ENCODE peak calls at places on chromosome 11, in five cellular contexts. R is Calu3, A is uterus, T is AG10803, L is HuH-7.5. P is an unnamed sample.

GRCh38 chr11:132848336-132848735 is 684.0 kb downstream of the OPCML start:
- DNase-seq in R (no peak), A (no peak), T (peak; percentile 94), L (no peak), P (no peak)

GRCh38 chr11:22822204-22822603 is 7.4 kb downstream of the SVIP start:
- DNase-seq in R (no peak), A (no peak), T (no peak), L (no peak), P (no peak)

GRCh38 chr11:125968363-125968762 is 22.5 kb downstream of the VSIG10L2 start:
- DNase-seq in R (no peak), A (no peak), T (no peak), L (no peak), P (no peak)

GRCh38 chr11:33635161-33635560 is 65.5 kb downstream of the C11orf91 start:
- DNase-seq in R (no peak), A (peak; percentile 52), T (peak; percentile 93), L (no peak), P (no peak)

GRCh38 chr11:130144721-130145327 is 14.8 kb upstream of the ST14 start:
- DNase-seq in R (no peak), A (no peak), T (no peak), L (no peak), P (no peak)

GRCh38 chr11:57640068-57640800 is 9.5 kb downstream of the YPEL4 start:
- DNase-seq in R (no peak), A (no peak), T (no peak), L (peak; percentile 65), P (no peak)

GRCh38 chr11:122095950-122096942 is 19.8 kb downstream of the BLID start:
- DNase-seq in R (no peak), A (no peak), T (peak; percentile 60), L (no peak), P (no peak)

GRCh38 chr11:33207408-33207985 is 46.2 kb upstream of the CSTF3 start:
- DNase-seq in R (no peak), A (peak; percentile 20), T (no peak), L (no peak), P (no peak)

GRCh38 chr11:65964906-65965305 is 3.4 kb downstream of the SART1 start:
- DNase-seq in R (no peak), A (no peak), T (no peak), L (no peak), P (no peak)

GRCh38 chr11:75436806-75437205 is 3.8 kb upstream of the KLHL35 start:
- DNase-seq in R (no peak), A (no peak), T (no peak), L (no peak), P (no peak)

GRCh38 chr11:129589190-129589589 is 213.5 kb downstream of the BARX2 start:
- DNase-seq in R (no peak), A (no peak), T (no peak), L (no peak), P (no peak)

GRCh38 chr11:128279861-128280260 is 307.5 kb downstream of the ETS1 start:
- DNase-seq in R (no peak), A (no peak), T (peak; percentile 45), L (no peak), P (no peak)

GRCh38 chr11:111770581-111771134 is 4.5 kb upstream of the PPP2R1B start:
- DNase-seq in R (no peak), A (no peak), T (no peak), L (no peak), P (no peak)

GRCh38 chr11:118290923-118291322 is 13.6 kb upstream of the CD3E start:
- DNase-seq in R (peak; percentile 50), A (no peak), T (no peak), L (peak; percentile 29), P (no peak)

GRCh38 chr11:61333638-61334433 is 808 bp downstream of the TKFC start:
- DNase-seq in R (no peak), A (no peak), T (no peak), L (no peak), P (no peak)

GRCh38 chr11:76610871-76611475 is 59.6 kb downstream of the LRRC32 start:
- DNase-seq in R (no peak), A (no peak), T (no peak), L (no peak), P (no peak)

GRCh38 chr11:86869966-86870570 is 69.7 kb downstream of the PRSS23 start:
- DNase-seq in R (peak; percentile 46), A (peak; percentile 64), T (peak; percentile 59), L (peak; percentile 49), P (peak; percentile 28)

GRCh38 chr11:129365816-129366215 is 9.8 kb upstream of the BARX2 start:
- DNase-seq in R (no peak), A (no peak), T (no peak), L (no peak), P (no peak)

GRCh38 chr11:13291794-13292193 is 14.2 kb downstream of the BMAL1 start:
- DNase-seq in R (no peak), A (no peak), T (peak; percentile 71), L (no peak), P (no peak)